ENCODE peak calls at places on chromosomes 2 and 18, in seven cellular contexts. Q is RKO, Z is fibroblast of lung, U is WERI-Rb-1, N is anterior cingulate cortex, K is kidney glomerular epithelial cell, C is Daoy. A is an unnamed sample.

GRCh38 chr2:184769038-184769437 is 170.7 kb downstream of the ZNF804A start:
- DNase-seq in Q (peak), C (peak), U (no peak), N (no peak), Z (peak), K (no peak), A (no peak)

GRCh38 chr18:11052800-11053199 is 96.6 kb downstream of the PIEZO2 start:
- DNase-seq in C (peak), K (no peak), Q (peak), Z (peak), N (no peak), U (no peak), A (no peak)

GRCh38 chr2:201777869-201778268 is 2.9 kb downstream of the ALS2 start:
- DNase-seq in K (no peak), N (no peak), Q (no peak), Z (no peak), U (no peak), C (peak), A (no peak)

GRCh38 chr18:36762074-36762473 is 66.7 kb downstream of the TPGS2 start:
- DNase-seq in C (no peak), U (no peak), N (no peak), Q (no peak), K (no peak), Z (peak), A (no peak)

GRCh38 chr2:181140414-181140813 is 160.0 kb downstream of the UBE2E3 start:
- DNase-seq in C (no peak), Z (peak), Q (no peak), U (no peak), N (no peak), K (no peak), A (peak)

GRCh38 chr2:25310965-25311865 is 30.5 kb downstream of the DNMT3A start:
- DNase-seq in U (peak), K (no peak), Q (no peak), N (no peak), C (no peak), Z (no peak), A (no peak)

GRCh38 chr18:68956650-68957049 is 158.8 kb downstream of the CCDC102B start:
- DNase-seq in C (no peak), K (no peak), Q (no peak), N (no peak), U (no peak), Z (no peak), A (no peak)

GRCh38 chr2:158723921-158724802 is 71.0 kb upstream of the DAPL1 start:
- DNase-seq in N (peak), Z (no peak), U (no peak), C (peak), Q (no peak), K (no peak), A (no peak)

GRCh38 chr2:44707945-44708645 is 233.4 kb upstream of the SIX3 start:
- DNase-seq in Q (no peak), K (no peak), N (no peak), U (no peak), Z (no peak), C (peak), A (no peak)

GRCh38 chr18:13611616-13612110 is 114.7 kb downstream of the FAM210A start:
- DNase-seq in C (peak), Z (peak), Q (no peak), U (no peak), N (peak), K (peak), A (peak)

GRCh38 chr2:241855245-241855887 is 3.3 kb downstream of the PDCD1 start:
- DNase-seq in U (no peak), Z (no peak), Q (no peak), C (no peak), K (no peak), N (no peak), A (no peak)

GRCh38 chr2:131145040-131145439 is 39.9 kb downstream of the PLEKHB2 start:
- DNase-seq in K (no peak), N (no peak), Z (no peak), Q (no peak), C (no peak), U (no peak), A (no peak)

GRCh38 chr2:201363857-201364560 is 6.9 kb upstream of the FLACC1 start:
- DNase-seq in U (peak), K (peak), C (peak), Q (peak), N (no peak), Z (peak), A (no peak)

GRCh38 chr2:212274215-212274614 is 264.4 kb downstream of the ERBB4 start:
- DNase-seq in Q (no peak), Z (no peak), U (no peak), C (no peak), N (no peak), K (no peak), A (no peak)

GRCh38 chr18:58755304-58756010 is 84.2 kb downstream of the MALT1 start:
- DNase-seq in U (no peak), C (no peak), Z (no peak), N (no peak), Q (no peak), K (no peak), A (no peak)

GRCh38 chr18:76265375-76266225 is 229.4 kb downstream of the ZNF516 start:
- DNase-seq in N (no peak), C (no peak), K (peak), U (no peak), Q (no peak), Z (no peak), A (peak)

GRCh38 chr2:166451451-166451850 is 42.6 kb downstream of the SCN7A start:
- DNase-seq in N (no peak), Q (peak), U (no peak), C (no peak), K (no peak), Z (peak), A (no peak)

GRCh38 chr18:27797484-27797883 is 379.4 kb downstream of the CDH2 start:
- DNase-seq in N (no peak), C (no peak), K (no peak), U (no peak), Z (no peak), Q (no peak), A (no peak)

GRCh38 chr2:8872821-8873432 is 35.5 kb upstream of the KIDINS220 start:
- DNase-seq in C (peak), U (no peak), N (no peak), Z (peak), Q (peak), K (peak), A (no peak)

GRCh38 chr2:110106642-110107041 is 9.0 kb downstream of the MALL start:
- DNase-seq in K (peak), U (no peak), C (peak), Z (peak), Q (no peak), N (no peak), A (no peak)

GRCh38 chr2:2582998-2583545 is 252.0 kb upstream of the MYT1L start:
- DNase-seq in C (no peak), Q (no peak), U (no peak), N (no peak), Z (no peak), K (no peak), A (no peak)

GRCh38 chr2:121608367-121608766 is 40.9 kb downstream of the CLASP1 start:
- DNase-seq in N (no peak), C (no peak), K (no peak), Z (peak), U (no peak), Q (no peak), A (no peak)

GRCh38 chr2:237231593-237231992 is 145.9 kb downstream of the COPS8 start:
- DNase-seq in Q (no peak), U (no peak), K (no peak), Z (peak), N (no peak), C (peak), A (peak)

GRCh38 chr18:32271649-32272324 is 81.9 kb downstream of the MEP1B start:
- DNase-seq in Z (peak), C (peak), Q (peak), N (peak), U (peak), K (peak), A (no peak)

GRCh38 chr2:28374331-28374730 is 18.3 kb upstream of the FOSL2 start:
- DNase-seq in Q (no peak), U (no peak), N (no peak), K (no peak), Z (no peak), C (no peak), A (peak)

GRCh38 chr2:217431577-217432269 is 571.1 kb downstream of the TNS1 start:
- DNase-seq in U (no peak), Q (no peak), C (no peak), N (no peak), Z (no peak), K (no peak), A (no peak)

GRCh38 chr18:6645246-6645645 is 84.3 kb upstream of the ARHGAP28 start:
- DNase-seq in K (no peak), U (no peak), Z (no peak), N (no peak), Q (no peak), C (no peak), A (no peak)

GRCh38 chr2:26506279-26506678 is 28.4 kb upstream of the OTOF start:
- DNase-seq in Z (no peak), K (no peak), U (no peak), C (no peak), Q (no peak), N (no peak), A (no peak)

GRCh38 chr2:28445448-28446258 is 50.2 kb upstream of the PLB1 start:
- DNase-seq in N (no peak), K (peak), Q (peak), C (peak), U (no peak), Z (peak), A (no peak)

GRCh38 chr2:3113769-3114168 is 263.8 kb downstream of the EIPR1 start:
- DNase-seq in Q (no peak), U (no peak), C (no peak), N (no peak), Z (no peak), K (no peak), A (no peak)

GRCh38 chr2:151902829-151903228 is 74.6 kb upstream of the ARL5A start:
- DNase-seq in K (no peak), C (no peak), Q (no peak), N (no peak), Z (no peak), U (no peak), A (no peak)

GRCh38 chr2:179139506-179139905 is 89.6 kb upstream of the CCDC141 start:
- DNase-seq in K (no peak), C (peak), N (no peak), Q (no peak), U (no peak), Z (peak), A (no peak)

GRCh38 chr2:17815466-17816184 is 635 bp upstream of the MSGN1 start:
- DNase-seq in U (no peak), Z (peak), Q (no peak), K (no peak), C (no peak), N (no peak), A (no peak)

GRCh38 chr18:56696966-56697365 is 45.8 kb downstream of the WDR7 start:
- DNase-seq in U (no peak), K (no peak), N (no peak), Z (peak), C (no peak), Q (peak), A (no peak)

GRCh38 chr18:54775686-54776085 is 52.6 kb upstream of the RAB27B start:
- DNase-seq in K (peak), U (no peak), Z (peak), C (peak), Q (peak), N (no peak), A (no peak)

GRCh38 chr2:66435963-66436362 is 1.0 kb downstream of the MEIS1 start:
- DNase-seq in U (no peak), N (no peak), Z (no peak), Q (no peak), K (no peak), C (no peak), A (no peak)

GRCh38 chr18:74899554-74899953 is 301.9 kb downstream of the ZNF407 start:
- DNase-seq in U (no peak), K (no peak), C (peak), Q (no peak), N (no peak), Z (no peak), A (peak)